ENCODE peak calls at places on chromosomes 12 and 14, in nine cellular contexts. H, L, E, A, O, Y, V, X and Q are unnamed samples.

GRCh38 chr12:13368431-13368830 is 171.9 kb downstream of the EMP1 start:
- DNase-seq in H (no peak), A (no peak), X (no peak), E (no peak), V (no peak), Y (no peak), O (no peak), L (no peak), Q (no peak)

GRCh38 chr12:4082809-4083447 is 190.6 kb upstream of the CCND2 start:
- DNase-seq in X (no peak), O (no peak), Y (no peak), V (no peak), E (no peak), H (no peak), L (no peak), A (no peak), Q (no peak)

GRCh38 chr12:104006929-104007328 is 41.3 kb downstream of the TDG start:
- DNase-seq in X (peak; percentile 72), A (no peak), H (no peak), O (no peak), Y (no peak), L (no peak), V (peak; percentile 73), E (no peak), Q (peak; percentile 90)

GRCh38 chr12:81297606-81298005 is 219.7 kb downstream of the ACSS3 start:
- DNase-seq in H (no peak), V (no peak), Y (no peak), O (no peak), A (no peak), X (no peak), E (no peak), L (no peak), Q (no peak)

GRCh38 chr12:42238240-42239140 is at the start of gene YAF2:
- DNase-seq in Y (peak; percentile 86), O (peak; percentile 83), L (peak; percentile 96), E (peak; percentile 82), X (peak; percentile 90), H (peak; percentile 78), V (peak; percentile 66), A (peak; percentile 91), Q (peak; percentile 94)

GRCh38 chr14:60655898-60656754 is 6.8 kb upstream of the SIX1 start:
- DNase-seq in L (no peak), O (no peak), E (no peak), A (no peak), H (no peak), X (no peak), V (no peak), Y (no peak), Q (no peak)

GRCh38 chr12:6341439-6342139 is at the start of gene TNFRSF1A:
- DNase-seq in H (peak; percentile 30), Y (peak; percentile 42), A (no peak), V (peak; percentile 64), E (no peak), X (peak; percentile 91), L (peak; percentile 89), O (peak; percentile 52), Q (peak; percentile 86)

GRCh38 chr12:57758566-57759359 is 3.9 kb downstream of the MARCHF9 start:
- DNase-seq in H (no peak), L (no peak), Y (no peak), A (no peak), O (no peak), X (no peak), E (no peak), V (no peak), Q (no peak)

GRCh38 chr12:60494249-60494648 is 898.4 kb downstream of the SLC16A7 start:
- DNase-seq in V (peak; percentile 16), Y (no peak), X (peak; percentile 73), E (no peak), H (no peak), O (no peak), A (no peak), L (no peak), Q (peak; percentile 69)